ENCODE peak calls at places on chromosome 9, in four cellular contexts. N is bronchial epithelial cell; T is CD8-positive, alpha-beta T cell; L is brain microvascular endothelial cell. U is an unnamed sample.

GRCh38 chr9:84315278-84315877 is 25.2 kb downstream of the SLC28A3 start:
- DNase-seq in N (peak; percentile 58), T (peak; percentile 65), L (peak; percentile 57), U (peak; percentile 65)

GRCh38 chr9:19920401-19920800 is 131.6 kb upstream of the SLC24A2 start:
- DNase-seq in N (no peak), T (no peak), L (no peak), U (no peak)

GRCh38 chr9:80605129-80605528 is 1033.4 kb downstream of the TLE4 start:
- DNase-seq in N (peak; percentile 41), T (no peak), L (no peak), U (no peak)

GRCh38 chr9:109143881-109144562 is 23.0 kb downstream of the FRRS1L start:
- DNase-seq in N (peak; percentile 50), T (no peak), L (peak; percentile 12), U (peak; percentile 23)

GRCh38 chr9:33159058-33159759 is 7.9 kb downstream of the B4GALT1 start:
- DNase-seq in N (peak; percentile 60), T (peak; percentile 52), L (peak; percentile 36), U (peak; percentile 69)

GRCh38 chr9:110728058-110728457 is 59.5 kb downstream of the MUSK start:
- DNase-seq in N (no peak), T (no peak), L (no peak), U (no peak)

GRCh38 chr9:112382066-112382465 is 2.2 kb downstream of the HSDL2 start:
- DNase-seq in N (no peak), T (no peak), L (no peak), U (no peak)

GRCh38 chr9:18393340-18394130 is 80.4 kb upstream of the ADAMTSL1 start:
- DNase-seq in N (peak; percentile 99), T (no peak), L (peak; percentile 86), U (peak; percentile 49)

GRCh38 chr9:121945281-121945680 is 147.8 kb downstream of the TTLL11 start:
- DNase-seq in N (no peak), T (no peak), L (peak; percentile 14), U (no peak)

GRCh38 chr9:124478014-124478753 is 27.9 kb downstream of the ADGRD2 start:
- DNase-seq in N (no peak), T (no peak), L (no peak), U (no peak)

GRCh38 chr9:130962418-130963316 is 23.6 kb upstream of the FIBCD1 start:
- DNase-seq in N (peak; percentile 92), T (no peak), L (peak; percentile 92), U (no peak)

GRCh38 chr9:7982907-7983306 is 183.3 kb upstream of the DMAC1 start:
- DNase-seq in N (no peak), T (no peak), L (no peak), U (peak; percentile 12)

GRCh38 chr9:134694368-134694665 is 52.7 kb downstream of the COL5A1 start:
- DNase-seq in N (no peak), T (no peak), L (no peak), U (no peak)
- H3K36me3 ChIP-seq in N (peaks cover 1% of the 10 kb centered on the region), T (no peaks in the 10 kb centered on the region), L (peaks cover 73% of the 10 kb centered on the region), U (no peaks in the 10 kb centered on the region)

GRCh38 chr9:92254401-92255337 is 38.8 kb downstream of the IARS1 start:
- DNase-seq in N (no peak), T (no peak), L (no peak), U (no peak)

GRCh38 chr9:92263131-92263530 is 30.4 kb downstream of the IARS1 start:
- DNase-seq in N (no peak), T (no peak), L (no peak), U (no peak)

GRCh38 chr9:92253656-92254055 is 39.8 kb downstream of the IARS1 start:
- DNase-seq in N (no peak), T (no peak), L (no peak), U (no peak)

GRCh38 chr9:92257327-92257726 is 36.2 kb downstream of the IARS1 start:
- DNase-seq in N (no peak), T (no peak), L (no peak), U (no peak)
- H3K36me3 ChIP-seq in N (peaks cover 43% of the 10 kb centered on the region), T (peaks cover 66% of the 10 kb centered on the region), L (peaks cover 90% of the 10 kb centered on the region), U (peaks cover 99% of the 10 kb centered on the region)

GRCh38 chr9:97319380-97319779 is 11.9 kb downstream of the CCDC180 start:
- DNase-seq in N (no peak), T (no peak), L (no peak), U (no peak)
- H3K36me3 ChIP-seq in N (no peaks in the 10 kb centered on the region), T (peaks cover 11% of the 10 kb centered on the region), L (no peaks in the 10 kb centered on the region), U (no peaks in the 10 kb centered on the region)

DNA sequence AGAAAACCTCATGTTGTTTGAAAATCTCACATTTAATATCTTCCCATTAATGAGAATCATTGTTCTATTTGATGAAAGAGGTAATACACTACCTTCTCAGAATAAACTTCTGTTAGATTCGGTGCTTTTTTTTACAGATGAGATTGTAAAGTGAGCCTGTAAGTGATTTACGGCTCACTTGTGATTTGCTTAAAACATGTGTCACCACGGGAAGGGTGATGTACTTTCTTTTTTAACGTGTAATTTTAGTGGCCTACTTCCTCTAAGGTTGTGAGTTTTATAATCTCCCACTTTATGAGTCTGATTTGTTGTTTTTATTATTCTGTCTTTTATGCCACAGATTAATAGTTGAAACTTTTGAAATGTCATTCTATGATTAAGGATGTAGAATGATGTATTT is 15.9 kb downstream of the ANXA1 start:
- DNase-seq in N (peak; percentile 23), T (no peak), L (no peak), U (no peak)
- H3K36me3 ChIP-seq in N (peaks cover 23% of the 10 kb centered on the region), T (peaks cover 6% of the 10 kb centered on the region), L (peaks cover 80% of the 10 kb centered on the region), U (peaks cover 25% of the 10 kb centered on the region)